ENCODE peak calls at places on chromosomes 16 and 17, in six cellular contexts. One of them, this sample, is unnamed.

GRCh38 chr17:74190154-74190553 is 13.3 kb upstream of the RPL38 start:
- DNase-seq in naive B cell: no peak
- DNase-seq in Daoy: peak
- DNase-seq in stimulated activated naive CD8-positive, alpha-beta T cell treated with anti-CD3 and anti-CD28 coated beads, Interleukin-15, Interleukin-2, amounts not matched to agents 100 U/mL and 50 U/mL, for 24 hours: no peak
- DNase-seq in stimulated activated CD8-positive, alpha-beta memory T cell treated with anti-CD3 and anti-CD28 coated beads, Interleukin-4, amount 100 ng/mL, for 24 hours: no peak
- DNase-seq in tibial artery: no peak
- DNase-seq in this sample: no peak

GRCh38 chr17:17186051-17186450 is 20.1 kb downstream of the PLD6 start:
- DNase-seq in naive B cell: no peak
- DNase-seq in Daoy: no peak
- DNase-seq in stimulated activated naive CD8-positive, alpha-beta T cell treated with anti-CD3 and anti-CD28 coated beads, Interleukin-15, Interleukin-2, amounts not matched to agents 100 U/mL and 50 U/mL, for 24 hours: peak
- DNase-seq in stimulated activated CD8-positive, alpha-beta memory T cell treated with anti-CD3 and anti-CD28 coated beads, Interleukin-4, amount 100 ng/mL, for 24 hours: peak
- DNase-seq in tibial artery: no peak
- DNase-seq in this sample: peak

GRCh38 chr16:56364865-56365264 is 60.5 kb downstream of the AMFR start:
- DNase-seq in naive B cell: no peak
- DNase-seq in Daoy: no peak
- DNase-seq in stimulated activated naive CD8-positive, alpha-beta T cell treated with anti-CD3 and anti-CD28 coated beads, Interleukin-15, Interleukin-2, amounts not matched to agents 100 U/mL and 50 U/mL, for 24 hours: no peak
- DNase-seq in stimulated activated CD8-positive, alpha-beta memory T cell treated with anti-CD3 and anti-CD28 coated beads, Interleukin-4, amount 100 ng/mL, for 24 hours: no peak
- DNase-seq in tibial artery: no peak
- DNase-seq in this sample: no peak

GRCh38 chr16:610513-611381 is 20.0 kb upstream of the WFIKKN1 start:
- DNase-seq in naive B cell: peak
- DNase-seq in Daoy: peak
- DNase-seq in stimulated activated naive CD8-positive, alpha-beta T cell treated with anti-CD3 and anti-CD28 coated beads, Interleukin-15, Interleukin-2, amounts not matched to agents 100 U/mL and 50 U/mL, for 24 hours: peak
- DNase-seq in stimulated activated CD8-positive, alpha-beta memory T cell treated with anti-CD3 and anti-CD28 coated beads, Interleukin-4, amount 100 ng/mL, for 24 hours: peak
- DNase-seq in tibial artery: no peak
- DNase-seq in this sample: peak

GRCh38 chr16:50273888-50274770 is 7.8 kb downstream of the ADCY7 start:
- DNase-seq in naive B cell: peak
- DNase-seq in Daoy: no peak
- DNase-seq in stimulated activated naive CD8-positive, alpha-beta T cell treated with anti-CD3 and anti-CD28 coated beads, Interleukin-15, Interleukin-2, amounts not matched to agents 100 U/mL and 50 U/mL, for 24 hours: peak
- DNase-seq in stimulated activated CD8-positive, alpha-beta memory T cell treated with anti-CD3 and anti-CD28 coated beads, Interleukin-4, amount 100 ng/mL, for 24 hours: no peak
- DNase-seq in tibial artery: peak
- DNase-seq in this sample: peak

GRCh38 chr16:10625595-10626357 is 45.4 kb upstream of the EMP2 start:
- DNase-seq in naive B cell: no peak
- DNase-seq in Daoy: no peak
- DNase-seq in stimulated activated naive CD8-positive, alpha-beta T cell treated with anti-CD3 and anti-CD28 coated beads, Interleukin-15, Interleukin-2, amounts not matched to agents 100 U/mL and 50 U/mL, for 24 hours: no peak
- DNase-seq in stimulated activated CD8-positive, alpha-beta memory T cell treated with anti-CD3 and anti-CD28 coated beads, Interleukin-4, amount 100 ng/mL, for 24 hours: no peak
- DNase-seq in tibial artery: no peak
- DNase-seq in this sample: no peak

GRCh38 chr16:58499615-58500328 is at the start of gene NDRG4:
- DNase-seq in naive B cell: peak
- DNase-seq in Daoy: peak
- DNase-seq in stimulated activated naive CD8-positive, alpha-beta T cell treated with anti-CD3 and anti-CD28 coated beads, Interleukin-15, Interleukin-2, amounts not matched to agents 100 U/mL and 50 U/mL, for 24 hours: peak
- DNase-seq in stimulated activated CD8-positive, alpha-beta memory T cell treated with anti-CD3 and anti-CD28 coated beads, Interleukin-4, amount 100 ng/mL, for 24 hours: no peak
- DNase-seq in tibial artery: peak
- DNase-seq in this sample: no peak

GRCh38 chr16:57723170-57723569 is 12.4 kb upstream of the KATNB1 start:
- DNase-seq in naive B cell: no peak
- DNase-seq in Daoy: peak
- DNase-seq in stimulated activated naive CD8-positive, alpha-beta T cell treated with anti-CD3 and anti-CD28 coated beads, Interleukin-15, Interleukin-2, amounts not matched to agents 100 U/mL and 50 U/mL, for 24 hours: no peak
- DNase-seq in stimulated activated CD8-positive, alpha-beta memory T cell treated with anti-CD3 and anti-CD28 coated beads, Interleukin-4, amount 100 ng/mL, for 24 hours: no peak
- DNase-seq in tibial artery: no peak
- DNase-seq in this sample: no peak

GRCh38 chr16:30948087-30948955 is 547 bp upstream of the ORAI3 start:
- DNase-seq in naive B cell: no peak
- DNase-seq in Daoy: peak
- DNase-seq in stimulated activated naive CD8-positive, alpha-beta T cell treated with anti-CD3 and anti-CD28 coated beads, Interleukin-15, Interleukin-2, amounts not matched to agents 100 U/mL and 50 U/mL, for 24 hours: no peak
- DNase-seq in stimulated activated CD8-positive, alpha-beta memory T cell treated with anti-CD3 and anti-CD28 coated beads, Interleukin-4, amount 100 ng/mL, for 24 hours: no peak
- DNase-seq in tibial artery: peak
- DNase-seq in this sample: no peak

GRCh38 chr17:21041753-21042433 is 918 bp downstream of the USP22 start:
- DNase-seq in naive B cell: peak
- DNase-seq in Daoy: peak
- DNase-seq in stimulated activated naive CD8-positive, alpha-beta T cell treated with anti-CD3 and anti-CD28 coated beads, Interleukin-15, Interleukin-2, amounts not matched to agents 100 U/mL and 50 U/mL, for 24 hours: peak
- DNase-seq in stimulated activated CD8-positive, alpha-beta memory T cell treated with anti-CD3 and anti-CD28 coated beads, Interleukin-4, amount 100 ng/mL, for 24 hours: peak
- DNase-seq in tibial artery: peak
- DNase-seq in this sample: peak